ENCODE peak calls at places on chromosomes 6 and 20, in nine cellular contexts. F is GM13976, R is tibial artery, I is foreskin fibroblast, H is NCI-H1092, J is upper lobe of right lung, V is iPS-NIHi11, Z is psoas muscle, U is GM23248. O is an unnamed sample.

GRCh38 chr6:136036601-136037000 is 185.1 kb downstream of the PDE7B start:
- DNase-seq in F (no peak), R (no peak), I (no peak), H (no peak), J (no peak), V (no peak), Z (no peak), U (no peak), O (no peak)

GRCh38 chr20:10861086-10861485 is 187.3 kb upstream of the JAG1 start:
- DNase-seq in F (no peak), R (no peak), I (no peak), H (no peak), J (no peak), V (no peak), Z (no peak), U (peak; percentile 40), O (no peak)

GRCh38 chr6:111242452-111242851 is 155.1 kb downstream of the SLC16A10 start:
- DNase-seq in F (no peak), R (no peak), I (no peak), H (no peak), J (no peak), V (no peak), Z (no peak), U (no peak), O (no peak)

GRCh38 chr6:150600302-150601017 is 775 bp downstream of the PLEKHG1 start:
- DNase-seq in F (peak; percentile 83), R (peak; percentile 74), I (peak; percentile 40), H (peak; percentile 67), J (peak; percentile 83), V (peak; percentile 88), Z (peak; percentile 66), U (peak; percentile 87), O (peak; percentile 92)

GRCh38 chr6:114058435-114058834 is 87.5 kb upstream of the HDAC2 start:
- DNase-seq in F (no peak), R (no peak), I (no peak), H (no peak), J (no peak), V (no peak), Z (no peak), U (no peak), O (no peak)

GRCh38 chr6:25774120-25774730 is 19.7 kb downstream of the SLC17A4 start:
- DNase-seq in F (no peak), R (no peak), I (no peak), H (no peak), J (no peak), V (no peak), Z (no peak), U (no peak), O (peak; percentile 51)

GRCh38 chr20:22842793-22843192 is 192.3 kb upstream of the SSTR4 start:
- DNase-seq in F (no peak), R (no peak), I (no peak), H (no peak), J (no peak), V (no peak), Z (no peak), U (no peak), O (peak; percentile 22)

GRCh38 chr6:66848244-66848953 is 1141.4 kb upstream of the EYS start:
- DNase-seq in F (no peak), R (no peak), I (no peak), H (no peak), J (no peak), V (no peak), Z (no peak), U (no peak), O (no peak)

GRCh38 chr6:141463237-141463977 is 669.3 kb upstream of the GJE1 start:
- DNase-seq in F (peak; percentile 13), R (no peak), I (no peak), H (no peak), J (no peak), V (no peak), Z (no peak), U (peak; percentile 81), O (no peak)

GRCh38 chr6:7146079-7146828 is 38.5 kb downstream of the RREB1 start:
- DNase-seq in F (no peak), R (peak; percentile 85), I (peak; percentile 72), H (no peak), J (peak; percentile 80), V (no peak), Z (peak; percentile 73), U (peak; percentile 79), O (peak; percentile 62)

GRCh38 chr6:157236040-157236725 is 87.1 kb downstream of the TMEM242 start:
- DNase-seq in F (peak; percentile 60), R (peak; percentile 72), I (no peak), H (no peak), J (no peak), V (peak; percentile 51), Z (no peak), U (peak; percentile 23), O (no peak)

GRCh38 chr6:135995160-135995898 is 143.8 kb downstream of the PDE7B start:
- DNase-seq in F (no peak), R (no peak), I (peak; percentile 73), H (no peak), J (no peak), V (no peak), Z (no peak), U (peak; percentile 86), O (no peak)

GRCh38 chr20:44678247-44678646 is 26.7 kb upstream of the ADA start:
- DNase-seq in F (no peak), R (no peak), I (no peak), H (no peak), J (no peak), V (no peak), Z (no peak), U (no peak), O (no peak)

GRCh38 chr20:35871311-35871771 is 83.0 kb downstream of the SCAND1 start:
- DNase-seq in F (no peak), R (no peak), I (no peak), H (no peak), J (no peak), V (no peak), Z (no peak), U (peak; percentile 58), O (no peak)

GRCh38 chr6:130136803-130137202 is 85.9 kb downstream of the SAMD3 start:
- DNase-seq in F (no peak), R (no peak), I (no peak), H (no peak), J (no peak), V (no peak), Z (no peak), U (no peak), O (no peak)

GRCh38 chr20:52494244-52494643 is 302.7 kb upstream of the ZFP64 start:
- DNase-seq in F (no peak), R (no peak), I (peak; percentile 31), H (no peak), J (no peak), V (no peak), Z (no peak), U (peak; percentile 99), O (no peak)

GRCh38 chr20:41386502-41387427 is 20.1 kb upstream of the EMILIN3 start:
- DNase-seq in F (no peak), R (no peak), I (no peak), H (no peak), J (no peak), V (no peak), Z (no peak), U (peak; percentile 33), O (no peak)

GRCh38 chr20:63427724-63428330 is 44.6 kb downstream of the KCNQ2 start:
- DNase-seq in F (no peak), R (no peak), I (no peak), H (no peak), J (no peak), V (no peak), Z (no peak), U (no peak), O (no peak)

GRCh38 chr6:97669191-97669651 is 386.2 kb upstream of the MMS22L start:
- DNase-seq in F (peak; percentile 50), R (no peak), I (peak; percentile 9), H (no peak), J (no peak), V (peak; percentile 22), Z (no peak), U (peak; percentile 46), O (peak; percentile 77)

GRCh38 chr20:47396762-47397476 is 40.4 kb upstream of the ZMYND8 start:
- DNase-seq in F (no peak), R (no peak), I (no peak), H (no peak), J (no peak), V (no peak), Z (no peak), U (no peak), O (no peak)

GRCh38 chr6:12595161-12595792 is 121.3 kb upstream of the PHACTR1 start:
- DNase-seq in F (no peak), R (no peak), I (peak; percentile 63), H (no peak), J (no peak), V (no peak), Z (no peak), U (peak; percentile 35), O (no peak)

GRCh38 chr6:19368511-19368910 is 468.7 kb upstream of the ID4 start:
- DNase-seq in F (no peak), R (no peak), I (peak; percentile 38), H (no peak), J (no peak), V (no peak), Z (no peak), U (peak; percentile 83), O (no peak)

GRCh38 chr6:13538084-13538483 is 36.3 kb upstream of the SIRT5 start:
- DNase-seq in F (peak; percentile 67), R (no peak), I (peak; percentile 21), H (no peak), J (no peak), V (peak; percentile 45), Z (no peak), U (peak; percentile 70), O (no peak)

GRCh38 chr20:42734660-42735368 is 454.9 kb downstream of the PTPRT start:
- DNase-seq in F (no peak), R (no peak), I (no peak), H (no peak), J (no peak), V (no peak), Z (no peak), U (no peak), O (no peak)

GRCh38 chr6:1729752-1730140 is 120.0 kb downstream of the FOXC1 start:
- DNase-seq in F (no peak), R (no peak), I (no peak), H (no peak), J (no peak), V (no peak), Z (no peak), U (no peak), O (no peak)

GRCh38 chr6:169859978-169860703 is 108.7 kb downstream of the ERMARD start:
- DNase-seq in F (no peak), R (no peak), I (no peak), H (no peak), J (peak; percentile 46), V (no peak), Z (no peak), U (no peak), O (no peak)

GRCh38 chr6:30263734-30264133 is 50.5 kb upstream of the TRIM26 start:
- DNase-seq in F (no peak), R (no peak), I (peak; percentile 72), H (no peak), J (no peak), V (no peak), Z (no peak), U (peak; percentile 68), O (no peak)

GRCh38 chr20:23278172-23278571 is 72.4 kb upstream of the NXT1 start:
- DNase-seq in F (no peak), R (no peak), I (no peak), H (no peak), J (no peak), V (no peak), Z (no peak), U (no peak), O (no peak)

GRCh38 chr6:3489032-3489757 is 32.3 kb upstream of the SLC22A23 start:
- DNase-seq in F (no peak), R (no peak), I (no peak), H (no peak), J (no peak), V (no peak), Z (no peak), U (peak; percentile 80), O (peak; percentile 88)

GRCh38 chr6:117448732-117449131 is 23.0 kb upstream of the ROS1 start:
- DNase-seq in F (no peak), R (no peak), I (peak; percentile 88), H (no peak), J (no peak), V (no peak), Z (no peak), U (peak; percentile 94), O (no peak)

GRCh38 chr6:39808934-39809333 is 16.8 kb downstream of the DAAM2 start:
- DNase-seq in F (no peak), R (peak; percentile 85), I (no peak), H (no peak), J (no peak), V (no peak), Z (no peak), U (no peak), O (no peak)